ENCODE peak calls at places on chromosomes 4 and X, in five cellular contexts. H is lower leg skin, F is HCT116, Q is type B pancreatic cell, O is fibroblast of lung. K is an unnamed sample.

GRCh38 chr4:52554606-52555355 is 104.3 kb downstream of the USP46 start:
- DNase-seq in O (no peak), F (no peak), H (no peak), Q (no peak), K (no peak)

GRCh38 chr4:20809796-20810195 is 109.5 kb downstream of the PACRGL start:
- DNase-seq in H (peak; percentile 15), F (peak; percentile 6), Q (no peak), O (no peak), K (no peak)

GRCh38 chr4:182242793-182243192 is 409 bp upstream of the TENM3 start:
- DNase-seq in O (peak; percentile 94), Q (no peak), H (no peak), F (no peak), K (no peak)

GRCh38 chr4:184591070-184591677 is 58.1 kb downstream of the CASP3 start:
- DNase-seq in Q (no peak), H (no peak), F (no peak), O (no peak), K (no peak)

GRCh38 chrX:52574416-52575275 is 57.8 kb upstream of the XAGE1B start:
- DNase-seq in O (peak; percentile 53), F (peak; percentile 22), Q (no peak), H (peak; percentile 14), K (peak; percentile 25)

GRCh38 chr4:145043306-145043705 is 54.7 kb downstream of the ANAPC10 start:
- DNase-seq in Q (no peak), H (no peak), F (no peak), O (peak; percentile 87), K (no peak)

GRCh38 chrX:69014200-69014599 is 151.1 kb downstream of the PJA1 start:
- DNase-seq in Q (peak; percentile 24), H (no peak), O (peak; percentile 86), F (no peak), K (no peak)

GRCh38 chrX:23127586-23127985 is 127.8 kb downstream of the DDX53 start:
- DNase-seq in F (no peak), Q (no peak), H (no peak), O (no peak), K (no peak)

GRCh38 chr4:126799971-126800722 is 832.6 kb upstream of the INTU start:
- DNase-seq in F (no peak), H (no peak), O (peak; percentile 73), Q (no peak), K (no peak)

GRCh38 chr4:94365304-94365703 is 22.7 kb upstream of the HPGDS start:
- DNase-seq in H (no peak), Q (no peak), O (peak; percentile 15), F (no peak), K (no peak)

GRCh38 chr4:44157611-44158277 is 290.9 kb downstream of the KCTD8 start:
- DNase-seq in O (peak; percentile 72), F (no peak), H (no peak), Q (no peak), K (no peak)

GRCh38 chrX:63283331-63283730 is 67.8 kb downstream of the SPIN4 start:
- DNase-seq in H (no peak), O (no peak), Q (no peak), F (no peak), K (no peak)

GRCh38 chr4:4831266-4831665 is 28.2 kb upstream of the MSX1 start:
- DNase-seq in Q (no peak), F (no peak), H (no peak), O (no peak), K (no peak)

GRCh38 chr4:20194079-20195013 is 57.4 kb upstream of the SLIT2 start:
- DNase-seq in H (no peak), O (peak; percentile 90), F (no peak), Q (no peak), K (no peak)

GRCh38 chr4:18882468-18882867 is 860.9 kb upstream of the LCORL start:
- DNase-seq in O (peak; percentile 93), F (peak; percentile 29), Q (no peak), H (no peak), K (no peak)

GRCh38 chr4:84070293-84070692 is 428.8 kb downstream of the NKX6-1 start:
- DNase-seq in O (no peak), F (no peak), Q (no peak), H (no peak), K (peak; percentile 29)

GRCh38 chr4:102429553-102429952 is 71.6 kb upstream of the NFKB1 start:
- DNase-seq in F (peak; percentile 87), O (peak; percentile 99), Q (no peak), H (no peak), K (no peak)

GRCh38 chrX:55710701-55711100 is 6.8 kb upstream of the RRAGB start:
- DNase-seq in H (no peak), Q (no peak), O (peak; percentile 48), F (no peak), K (no peak)

GRCh38 chr4:127309360-127310095 is 323.2 kb upstream of the INTU start:
- DNase-seq in O (peak; percentile 44), H (peak; percentile 59), Q (no peak), F (peak; percentile 21), K (no peak)

GRCh38 chr4:156971168-156971601 is 414 bp downstream of the PDGFC start:
- DNase-seq in H (no peak), F (no peak), O (no peak), Q (no peak), K (peak; percentile 60)

GRCh38 chrX:130746709-130747347 is 156.2 kb downstream of the ENOX2 start:
- DNase-seq in O (peak; percentile 46), F (no peak), Q (no peak), H (no peak), K (no peak)

GRCh38 chrX:46574941-46575381 is 1.4 kb downstream of the CHST7 start:
- DNase-seq in H (no peak), Q (no peak), O (peak; percentile 35), F (no peak), K (peak; percentile 44)

GRCh38 chrX:130108647-130109428 is 1.5 kb downstream of the ELF4 start:
- DNase-seq in Q (no peak), H (no peak), O (no peak), F (no peak), K (no peak)

GRCh38 chr4:48296330-48296729 is 26.7 kb upstream of the TEC start:
- DNase-seq in O (peak; percentile 14), H (no peak), F (no peak), Q (no peak), K (no peak)

GRCh38 chrX:147917700-147918694 is 6.3 kb downstream of the FMR1 start:
- DNase-seq in H (no peak), O (peak; percentile 70), Q (no peak), F (no peak), K (no peak)

GRCh38 chr4:31530555-31530954 is 810.4 kb downstream of the PCDH7 start:
- DNase-seq in F (no peak), O (no peak), Q (no peak), H (no peak), K (no peak)

GRCh38 chrX:129686422-129686948 is 31.7 kb upstream of the APLN start:
- DNase-seq in H (no peak), O (no peak), Q (peak; percentile 50), F (no peak), K (no peak)

GRCh38 chr4:77021614-77022089 is 54.1 kb downstream of the CCNI start:
- DNase-seq in F (no peak), O (peak; percentile 95), Q (no peak), H (no peak), K (no peak)

GRCh38 chrX:109839694-109840358 is 106.8 kb upstream of the ACSL4 start:
- DNase-seq in H (no peak), F (peak; percentile 10), Q (no peak), O (peak; percentile 54), K (peak; percentile 39)

GRCh38 chrX:12567857-12568256 is 223.4 kb upstream of the PRPS2 start:
- DNase-seq in Q (no peak), O (no peak), H (no peak), F (no peak), K (no peak)

GRCh38 chr4:80054375-80054774 is 18.7 kb downstream of the ANTXR2 start:
- DNase-seq in H (no peak), Q (no peak), O (no peak), F (no peak), K (no peak)

GRCh38 chr4:128812360-128812958 is 3.0 kb downstream of the JADE1 start:
- DNase-seq in Q (no peak), H (peak; percentile 38), O (peak; percentile 81), F (peak; percentile 19), K (no peak)

GRCh38 chr4:9964884-9965283 is 56.4 kb downstream of the SLC2A9 start:
- DNase-seq in F (no peak), O (no peak), Q (no peak), H (peak; percentile 30), K (no peak)

GRCh38 chr4:7420661-7421040 is 14.1 kb downstream of the PSAPL1 start:
- DNase-seq in O (no peak), F (no peak), Q (no peak), H (no peak), K (no peak)

GRCh38 chr4:1187182-1187581 is 14.8 kb upstream of the SPON2 start:
- DNase-seq in H (no peak), O (no peak), Q (no peak), F (no peak), K (no peak)

GRCh38 chrX:103614999-103615398 is 7.2 kb downstream of the TCEAL3 start:
- DNase-seq in O (no peak), Q (no peak), H (no peak), F (no peak), K (no peak)

GRCh38 chr4:46937493-46937892 is 28.4 kb upstream of the COX7B2 start:
- DNase-seq in O (peak; percentile 22), F (no peak), H (no peak), Q (no peak), K (no peak)
- TF ChIP-seq CTCF in O (peak; percentile 35), F (peak; percentile 10), H (no peak), Q (peak; percentile 50), K (no peak)

GRCh38 chrX:427812-428725 is 41.4 kb upstream of the PPP2R3B start:
- DNase-seq in H (no peak), O (no peak), F (no peak), Q (no peak), K (peak; percentile 63)
- TF ChIP-seq CTCF in H (no peak), O (no peak), F (peak; percentile 17), Q (peak; percentile 74), K (peak; percentile 46)

DNA sequence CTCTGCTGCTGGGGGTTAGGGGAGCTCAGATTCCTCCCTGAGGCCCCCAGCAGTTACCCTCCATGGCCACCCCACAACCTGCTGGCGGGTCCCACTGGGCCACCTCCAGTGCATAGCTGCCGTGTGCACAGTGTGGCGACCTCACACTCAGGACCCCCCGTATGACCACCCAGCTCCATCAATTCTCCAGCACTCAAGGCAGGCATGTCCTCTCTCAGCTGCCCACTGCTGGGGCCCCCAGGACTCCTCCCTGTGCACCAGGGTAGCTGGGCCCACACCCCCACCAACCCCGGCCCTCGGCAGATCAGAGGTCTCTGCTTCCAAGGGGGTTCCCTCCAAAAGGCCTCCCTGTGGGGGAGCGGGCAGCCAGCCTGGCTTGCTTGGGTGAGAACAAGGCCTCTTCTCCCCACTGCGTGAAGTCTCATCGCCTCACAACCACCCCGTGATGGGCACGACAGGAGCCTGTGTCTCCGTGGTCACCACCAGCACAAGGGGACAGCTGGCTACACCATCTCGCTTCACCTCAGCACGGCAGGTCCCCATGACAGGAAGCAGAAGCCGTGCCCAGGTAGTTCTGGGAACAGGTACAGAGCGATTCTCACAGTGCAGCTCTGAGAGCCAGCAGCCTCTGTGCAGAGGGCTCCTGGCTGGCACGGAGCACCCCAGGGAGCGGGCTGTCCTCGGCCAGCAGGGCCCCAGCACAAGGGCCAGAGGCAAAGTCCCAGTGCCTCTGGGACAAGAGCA is 4.6 kb upstream of the HAUS3 start:
- DNase-seq in F (no peak), O (no peak), Q (no peak), H (no peak), K (peak; percentile 2)
- TF ChIP-seq CTCF in F (no peak), O (no peak), Q (no peak), H (no peak), K (no peak)

GRCh38 chr4:165060938-165061337 is 7.3 kb downstream of the TRIM75 start:
- DNase-seq in Q (no peak), O (no peak), F (no peak), H (no peak), K (no peak)
- TF ChIP-seq CTCF in Q (peak; percentile 63), O (peak; percentile 40), F (peak; percentile 52), H (no peak), K (no peak)

GRCh38 chr4:119725011-119725410 is 96.4 kb upstream of the PDE5A start:
- DNase-seq in O (no peak), F (no peak), Q (no peak), H (no peak), K (no peak)
- TF ChIP-seq CTCF in O (no peak), F (no peak), Q (no peak), H (no peak), K (no peak)